ENCODE peak calls at places on chromosomes 3 and 15, in seven cellular contexts. A is K562, O is H1, W is HepG2, H is GM12878, U is HCT116, L is SK-N-SH. I is an unnamed sample.

GRCh38 chr3:51099794-51100542 is 285.1 kb upstream of the MANF start:
- DNase-seq in A (peak), O (peak), W (peak), H (no peak), U (peak), L (peak), I (peak)

GRCh38 chr3:130772124-130772523 is 25.5 kb upstream of the PIK3R4 start:
- DNase-seq in A (no peak), O (no peak), W (no peak), H (no peak), U (no peak), L (no peak), I (no peak)

GRCh38 chr15:90064931-90065681 is 37.2 kb downstream of the IDH2 start:
- DNase-seq in A (no peak), O (no peak), W (no peak), H (no peak), U (no peak), L (no peak), I (no peak)

GRCh38 chr3:50215529-50215928 is 10.5 kb downstream of the SLC38A3 start:
- DNase-seq in A (no peak), O (no peak), W (no peak), H (no peak), U (no peak), L (no peak), I (no peak)

GRCh38 chr3:151328298-151329036 is 882 bp downstream of the P2RY13 start:
- DNase-seq in A (no peak), O (no peak), W (no peak), H (no peak), U (no peak), L (no peak), I (no peak)

GRCh38 chr15:81115054-81115939 is 18.8 kb upstream of the CFAP161 start:
- DNase-seq in A (no peak), O (no peak), W (no peak), H (no peak), U (no peak), L (no peak), I (no peak)

GRCh38 chr3:169764164-169764452 is 752 bp downstream of the TERC start:
- DNase-seq in A (peak), O (no peak), W (no peak), H (peak), U (no peak), L (no peak), I (no peak)

GRCh38 chr3:51712963-51713362 is 6.1 kb downstream of the GRM2 start:
- DNase-seq in A (no peak), O (no peak), W (no peak), H (no peak), U (no peak), L (no peak), I (no peak)

GRCh38 chr3:74692-75243 is 121.8 kb upstream of the CHL1 start:
- DNase-seq in A (no peak), O (no peak), W (no peak), H (no peak), U (no peak), L (no peak), I (no peak)

GRCh38 chr15:60804986-60805949 is 326.3 kb upstream of the ICE2 start:
- DNase-seq in A (no peak), O (peak), W (no peak), H (no peak), U (no peak), L (no peak), I (no peak)

GRCh38 chr3:29618395-29619291 is 337.8 kb downstream of the RBMS3 start:
- DNase-seq in A (no peak), O (no peak), W (no peak), H (no peak), U (no peak), L (no peak), I (no peak)

GRCh38 chr15:90178468-90179435 is 22.4 kb upstream of the SEMA4B start:
- DNase-seq in A (no peak), O (no peak), W (no peak), H (peak), U (no peak), L (no peak), I (no peak)

GRCh38 chr3:43506644-43507043 is 115.2 kb downstream of the ANO10 start:
- DNase-seq in A (no peak), O (no peak), W (no peak), H (no peak), U (no peak), L (no peak), I (no peak)

GRCh38 chr15:48645558-48646330 is at the start of gene FBN1:
- DNase-seq in A (no peak), O (peak), W (peak), H (peak), U (no peak), L (peak), I (no peak)

GRCh38 chr15:68348064-68348463 is 70.5 kb downstream of the FEM1B start:
- DNase-seq in A (peak), O (no peak), W (no peak), H (no peak), U (no peak), L (no peak), I (no peak)

GRCh38 chr15:94293411-94294402 is 62.3 kb downstream of the MCTP2 start:
- DNase-seq in A (no peak), O (no peak), W (no peak), H (no peak), U (no peak), L (no peak), I (no peak)

GRCh38 chr3:72130565-72130964 is 345.6 kb upstream of the PROK2 start:
- DNase-seq in A (no peak), O (no peak), W (no peak), H (no peak), U (no peak), L (no peak), I (no peak)

GRCh38 chr3:125141596-125142417 is 70.7 kb downstream of the SLC12A8 start:
- DNase-seq in A (no peak), O (no peak), W (no peak), H (no peak), U (no peak), L (peak), I (no peak)

GRCh38 chr3:85516146-85516545 is 557.4 kb downstream of the CADM2 start:
- DNase-seq in A (no peak), O (no peak), W (no peak), H (no peak), U (no peak), L (no peak), I (no peak)

GRCh38 chr3:141179983-141180382 is 51.6 kb upstream of the PXYLP1 start:
- DNase-seq in A (no peak), O (no peak), W (no peak), H (no peak), U (no peak), L (no peak), I (no peak)

GRCh38 chr15:48002772-48003171 is 118.0 kb upstream of the SLC24A5 start:
- DNase-seq in A (no peak), O (no peak), W (no peak), H (no peak), U (no peak), L (no peak), I (no peak)

GRCh38 chr3:119600732-119601131 is 3.0 kb downstream of the PLA1A start:
- DNase-seq in A (peak), O (no peak), W (no peak), H (peak), U (peak), L (peak), I (no peak)

GRCh38 chr15:96974761-96975160 is 644.3 kb downstream of the NR2F2 start:
- DNase-seq in A (no peak), O (no peak), W (no peak), H (no peak), U (no peak), L (no peak), I (no peak)

GRCh38 chr15:81596159-81596865 is 222.3 kb upstream of the TMC3 start:
- DNase-seq in A (no peak), O (no peak), W (no peak), H (no peak), U (no peak), L (no peak), I (no peak)

GRCh38 chr15:67468431-67468830 is 52.5 kb upstream of the C15orf61 start:
- DNase-seq in A (no peak), O (no peak), W (no peak), H (no peak), U (no peak), L (no peak), I (no peak)

GRCh38 chr3:137770066-137770805 is 6.1 kb downstream of the SOX14 start:
- DNase-seq in A (no peak), O (no peak), W (no peak), H (no peak), U (no peak), L (peak), I (no peak)

GRCh38 chr3:159252772-159253384 is 451.0 kb downstream of the MFSD1 start:
- DNase-seq in A (peak), O (no peak), W (peak), H (peak), U (peak), L (peak), I (peak)

GRCh38 chr15:101025896-101026631 is 106.9 kb downstream of the LRRK1 start:
- DNase-seq in A (no peak), O (no peak), W (no peak), H (no peak), U (no peak), L (no peak), I (no peak)

GRCh38 chr15:100672959-100673358 is 70.6 kb downstream of the ASB7 start:
- DNase-seq in A (no peak), O (no peak), W (no peak), H (no peak), U (no peak), L (peak), I (no peak)

GRCh38 chr15:78133801-78134200 is 2.6 kb upstream of the CIB2 start:
- DNase-seq in A (no peak), O (no peak), W (no peak), H (no peak), U (no peak), L (no peak), I (peak)

GRCh38 chr3:134353831-134354611 is 20.2 kb downstream of the AMOTL2 start:
- DNase-seq in A (no peak), O (no peak), W (no peak), H (no peak), U (no peak), L (no peak), I (no peak)

GRCh38 chr3:134354612-134355275 is 19.5 kb downstream of the AMOTL2 start:
- DNase-seq in A (no peak), O (no peak), W (no peak), H (no peak), U (no peak), L (no peak), I (no peak)

GRCh38 chr3:134356411-134357040 is 17.7 kb downstream of the AMOTL2 start:
- DNase-seq in A (no peak), O (no peak), W (no peak), H (no peak), U (no peak), L (no peak), I (no peak)

GRCh38 chr3:134357261-134357913 is 16.9 kb downstream of the AMOTL2 start:
- DNase-seq in A (no peak), O (no peak), W (no peak), H (no peak), U (no peak), L (no peak), I (no peak)

GRCh38 chr3:134355416-134355815 is 18.8 kb downstream of the AMOTL2 start:
- DNase-seq in A (no peak), O (no peak), W (no peak), H (no peak), U (no peak), L (no peak), I (no peak)
- TF ChIP-seq JUND in A (no peak), O (no peak), W (no peak), H (no peak), U (no peak), L (no peak), I (no peak)

DNA sequence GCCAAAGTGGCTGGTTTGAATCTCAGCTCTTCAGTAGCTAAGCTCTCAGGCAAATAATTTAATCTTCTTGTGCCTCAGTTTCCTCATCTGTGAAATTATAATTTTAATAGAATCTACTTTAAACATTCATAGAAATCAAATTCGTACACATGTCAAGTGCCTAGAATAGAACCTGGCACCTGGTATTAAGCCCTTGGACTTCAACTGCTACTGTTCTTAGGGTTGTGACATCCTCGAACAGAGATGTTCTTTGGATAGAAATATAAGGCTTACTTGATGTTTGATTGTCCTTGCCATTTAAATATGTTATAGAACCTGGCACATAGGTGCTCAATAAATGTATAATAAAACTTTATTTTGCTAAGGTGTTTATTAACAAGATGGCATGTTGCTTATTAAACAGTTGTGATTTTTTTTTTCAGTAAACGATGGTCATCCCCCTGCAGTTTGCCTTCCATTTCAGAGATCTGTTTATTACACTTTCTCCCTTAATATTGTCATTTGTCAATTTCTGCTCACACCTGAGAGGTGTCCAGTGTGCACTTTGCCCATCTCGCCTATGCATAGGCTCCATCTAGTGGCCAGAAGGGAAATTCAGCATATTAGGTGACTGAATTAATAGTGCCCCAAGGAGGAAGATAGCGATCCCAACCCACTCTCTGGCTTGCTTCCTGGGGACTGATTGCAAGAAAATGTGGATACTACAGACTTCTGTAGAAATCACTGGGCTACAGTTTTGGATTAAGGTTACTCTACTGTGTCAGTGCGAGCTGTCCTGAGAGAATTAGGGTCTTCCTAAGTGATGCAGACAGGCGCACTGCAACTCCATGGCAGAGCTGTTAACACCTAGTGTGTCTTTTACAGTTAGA is 10.7 kb downstream of the IGF1R start:
- DNase-seq in A (peak), O (no peak), W (peak), H (peak), U (peak), L (peak), I (peak)
- TF ChIP-seq JUND in A (no peak), O (no peak), W (no peak), H (no peak), U (no peak), L (no peak), I (no peak)

DNA sequence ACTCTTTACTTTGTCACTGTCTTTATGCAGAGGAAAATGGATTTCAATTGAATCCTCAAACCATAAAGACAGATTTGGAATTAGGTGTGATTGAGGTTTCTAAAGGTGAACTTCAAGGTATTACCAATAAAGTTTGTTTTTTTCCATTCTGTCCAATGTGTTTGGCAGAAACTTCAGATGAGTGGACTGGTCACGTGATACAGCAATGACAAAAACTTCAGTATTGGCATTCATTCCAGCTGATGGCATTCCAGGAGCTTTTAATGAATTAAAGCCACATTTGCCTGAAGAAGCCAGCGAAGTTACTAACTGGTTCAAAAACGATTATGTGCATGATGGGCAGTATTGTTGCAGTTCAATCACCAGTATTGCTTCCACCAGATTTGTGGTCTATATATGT is 4.5 kb upstream of the MASP1 start:
- DNase-seq in A (no peak), O (no peak), W (no peak), H (no peak), U (no peak), L (no peak), I (no peak)
- TF ChIP-seq JUND in A (no peak), O (no peak), W (no peak), H (no peak), U (no peak), L (no peak), I (no peak)

GRCh38 chr3:18683900-18684299 is 258.8 kb upstream of the SATB1 start:
- DNase-seq in A (no peak), O (no peak), W (no peak), H (no peak), U (no peak), L (no peak), I (no peak)

GRCh38 chr3:18681946-18682345 is 256.8 kb upstream of the SATB1 start:
- DNase-seq in A (no peak), O (no peak), W (no peak), H (no peak), U (no peak), L (no peak), I (no peak)

GRCh38 chr3:18680759-18681158 is 255.6 kb upstream of the SATB1 start:
- DNase-seq in A (no peak), O (no peak), W (no peak), H (no peak), U (no peak), L (no peak), I (no peak)

DNA sequence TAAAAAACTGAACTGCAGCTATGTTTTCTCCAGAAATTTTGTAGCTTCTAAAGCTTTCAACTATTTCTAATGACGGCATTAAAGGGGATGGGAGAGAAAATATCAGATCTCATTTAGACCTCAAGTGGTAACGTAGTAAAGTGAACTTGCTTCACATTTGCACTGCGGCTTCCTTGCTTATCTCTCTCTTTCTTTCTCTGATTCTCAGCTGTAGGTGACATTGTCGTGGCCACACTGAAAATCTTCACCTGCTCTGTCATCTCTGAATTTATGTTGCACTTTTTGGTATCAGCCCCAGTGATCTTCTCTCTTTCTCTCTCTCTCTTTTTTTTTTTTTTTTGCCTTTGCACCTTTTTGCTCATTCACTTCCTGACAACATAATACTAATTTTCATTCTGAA is 254.1 kb upstream of the SATB1 start:
- DNase-seq in A (no peak), O (no peak), W (no peak), H (no peak), U (no peak), L (no peak), I (no peak)
- TF ChIP-seq JUND in A (no peak), O (no peak), W (no peak), H (no peak), U (no peak), L (no peak), I (no peak)

GRCh38 chr3:184761976-184762375 is 50.0 kb upstream of the VPS8 start:
- DNase-seq in A (no peak), O (no peak), W (no peak), H (no peak), U (no peak), L (no peak), I (no peak)
- TF ChIP-seq JUND in A (no peak), O (no peak), W (no peak), H (no peak), U (no peak), L (no peak), I (no peak)

DNA sequence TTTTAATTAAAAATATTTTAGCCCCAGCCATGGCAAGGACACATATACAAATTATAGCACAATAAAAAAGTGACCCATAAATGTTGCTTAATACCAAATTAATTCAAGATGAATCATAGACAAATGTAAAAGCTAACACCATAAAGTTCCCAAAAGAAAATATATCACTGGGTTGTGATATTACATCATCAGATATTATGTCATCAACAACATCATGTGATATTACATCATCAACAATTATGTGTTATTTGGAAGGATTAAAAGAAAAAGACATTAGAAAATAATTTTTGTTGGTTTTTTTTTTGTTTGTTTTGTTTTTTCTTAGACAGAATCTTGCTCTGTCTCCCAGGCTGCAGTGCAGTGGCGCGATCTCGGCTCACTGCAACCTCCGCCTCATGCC is 34.4 kb upstream of the ABHD10 start:
- DNase-seq in A (no peak), O (no peak), W (no peak), H (no peak), U (no peak), L (no peak), I (no peak)
- TF ChIP-seq JUND in A (no peak), O (no peak), W (no peak), H (no peak), U (no peak), L (no peak), I (no peak)

GRCh38 chr3:70358978-70359580 is 46.6 kb upstream of the MDFIC2 start:
- DNase-seq in A (peak), O (no peak), W (peak), H (no peak), U (peak), L (peak), I (peak)
- TF ChIP-seq JUND in A (no peak), O (no peak), W (no peak), H (no peak), U (no peak), L (no peak), I (no peak)

DNA sequence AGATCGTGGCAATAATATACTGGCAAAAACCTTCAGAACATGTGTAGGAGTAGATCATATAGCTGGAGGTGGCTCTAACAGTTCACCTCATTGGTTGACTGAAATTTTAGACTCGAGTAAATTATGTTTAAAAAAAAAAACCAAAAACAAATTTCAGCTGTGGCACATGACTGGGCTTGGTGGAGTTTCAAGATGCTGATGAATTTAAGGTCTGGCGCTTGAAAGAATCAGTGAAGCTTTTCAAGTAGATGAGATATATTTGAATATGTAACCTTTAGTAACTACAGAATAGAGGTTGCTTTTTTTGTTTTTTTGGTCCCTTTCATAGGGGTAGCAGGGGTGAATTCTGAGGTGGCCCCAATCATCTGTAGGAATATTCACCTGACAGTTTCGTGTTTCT is 65.8 kb downstream of the MAP4 start:
- DNase-seq in A (no peak), O (no peak), W (no peak), H (no peak), U (no peak), L (no peak), I (no peak)
- TF ChIP-seq JUND in A (no peak), O (no peak), W (no peak), H (no peak), U (no peak), L (no peak), I (no peak)

DNA sequence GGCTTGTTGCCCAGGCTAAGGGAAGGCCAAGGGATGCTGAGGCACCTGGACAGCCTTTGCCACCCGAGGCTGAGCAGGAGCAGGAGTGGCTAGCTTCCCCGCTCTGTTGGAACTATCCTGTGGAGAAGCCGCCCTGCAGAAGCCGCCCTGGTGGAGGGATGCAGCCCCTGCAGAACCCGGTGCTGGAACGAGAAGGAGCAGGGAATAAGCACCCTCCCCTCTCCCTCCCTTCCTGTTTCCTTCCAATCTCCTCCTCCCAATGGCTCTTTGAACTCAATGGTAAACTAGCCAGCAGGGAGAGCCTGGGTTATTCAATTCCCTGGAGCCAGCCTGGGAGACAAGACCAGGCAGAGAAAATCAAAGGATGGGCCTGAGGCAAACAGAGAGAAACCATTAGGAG is 11.8 kb upstream of the HRG start:
- DNase-seq in A (peak), O (peak), W (peak), H (no peak), U (peak), L (peak), I (no peak)
- TF ChIP-seq JUND in A (no peak), O (no peak), W (no peak), H (no peak), U (no peak), L (no peak), I (no peak)